ENCODE peak calls at places on chromosomes 5 and 9, in ten cellular contexts. One of them, this sample, is unnamed.

GRCh38 chr5:74148321-74148720 is 492.2 kb downstream of the ENC1 start:
- DNase-seq in WERI-Rb-1: no peak
- DNase-seq in BE2C: peak; percentile 21
- DNase-seq in fibroblast of lung: no peak
- DNase-seq in left ventricle myocardium inferior: no peak
- DNase-seq in right cardiac atrium: no peak
- DNase-seq in BJ: no peak
- DNase-seq in tibial artery: no peak
- DNase-seq in brain microvascular endothelial cell: no peak
- DNase-seq in CD8-positive, alpha-beta T cell: no peak
- DNase-seq in this sample: no peak

GRCh38 chr5:122183098-122183794 is 53.9 kb downstream of the ZNF474 start:
- DNase-seq in BJ: peak; percentile 70
- DNase-seq in left ventricle myocardium inferior: peak; percentile 75
- DNase-seq in BE2C: no peak
- DNase-seq in brain microvascular endothelial cell: peak; percentile 72
- DNase-seq in WERI-Rb-1: no peak
- DNase-seq in fibroblast of lung: peak; percentile 80
- DNase-seq in right cardiac atrium: peak; percentile 91
- DNase-seq in tibial artery: peak; percentile 81
- DNase-seq in CD8-positive, alpha-beta T cell: no peak
- DNase-seq in this sample: peak; percentile 78

GRCh38 chr9:112339886-112340285 is 6.5 kb upstream of the PTBP3 start:
- DNase-seq in CD8-positive, alpha-beta T cell: no peak
- DNase-seq in fibroblast of lung: no peak
- DNase-seq in BJ: no peak
- DNase-seq in brain microvascular endothelial cell: no peak
- DNase-seq in BE2C: no peak
- DNase-seq in right cardiac atrium: no peak
- DNase-seq in tibial artery: no peak
- DNase-seq in WERI-Rb-1: no peak
- DNase-seq in left ventricle myocardium inferior: no peak
- DNase-seq in this sample: no peak

GRCh38 chr9:28841795-28842194 is 1268.5 kb upstream of the C9orf72 start:
- DNase-seq in BJ: no peak
- DNase-seq in WERI-Rb-1: no peak
- DNase-seq in tibial artery: no peak
- DNase-seq in right cardiac atrium: no peak
- DNase-seq in BE2C: no peak
- DNase-seq in left ventricle myocardium inferior: no peak
- DNase-seq in CD8-positive, alpha-beta T cell: no peak
- DNase-seq in fibroblast of lung: no peak
- DNase-seq in brain microvascular endothelial cell: no peak
- DNase-seq in this sample: no peak

GRCh38 chr5:79050513-79050912 is 19.0 kb downstream of the DMGDH start:
- DNase-seq in CD8-positive, alpha-beta T cell: no peak
- DNase-seq in BE2C: no peak
- DNase-seq in left ventricle myocardium inferior: no peak
- DNase-seq in tibial artery: no peak
- DNase-seq in brain microvascular endothelial cell: no peak
- DNase-seq in right cardiac atrium: no peak
- DNase-seq in fibroblast of lung: no peak
- DNase-seq in WERI-Rb-1: no peak
- DNase-seq in BJ: no peak
- DNase-seq in this sample: no peak

GRCh38 chr9:84953797-84954695 is 284.5 kb downstream of the NTRK2 start:
- DNase-seq in fibroblast of lung: peak; percentile 3
- DNase-seq in tibial artery: peak; percentile 88
- DNase-seq in BE2C: peak; percentile 67
- DNase-seq in right cardiac atrium: peak; percentile 80
- DNase-seq in BJ: no peak
- DNase-seq in brain microvascular endothelial cell: peak; percentile 34
- DNase-seq in left ventricle myocardium inferior: peak; percentile 77
- DNase-seq in WERI-Rb-1: peak; percentile 63
- DNase-seq in CD8-positive, alpha-beta T cell: no peak
- DNase-seq in this sample: peak; percentile 78

GRCh38 chr5:142785211-142785610 is 15.0 kb downstream of the ARHGAP26 start:
- DNase-seq in CD8-positive, alpha-beta T cell: no peak
- DNase-seq in BJ: no peak
- DNase-seq in BE2C: no peak
- DNase-seq in tibial artery: no peak
- DNase-seq in right cardiac atrium: no peak
- DNase-seq in brain microvascular endothelial cell: no peak
- DNase-seq in fibroblast of lung: no peak
- DNase-seq in left ventricle myocardium inferior: no peak
- DNase-seq in WERI-Rb-1: no peak
- DNase-seq in this sample: no peak

GRCh38 chr9:105083246-105083645 is 155.3 kb upstream of the ABCA1 start:
- DNase-seq in CD8-positive, alpha-beta T cell: no peak
- DNase-seq in BE2C: no peak
- DNase-seq in fibroblast of lung: no peak
- DNase-seq in brain microvascular endothelial cell: no peak
- DNase-seq in BJ: no peak
- DNase-seq in tibial artery: no peak
- DNase-seq in left ventricle myocardium inferior: no peak
- DNase-seq in right cardiac atrium: no peak
- DNase-seq in WERI-Rb-1: no peak
- DNase-seq in this sample: no peak

GRCh38 chr5:169408735-169409134 is 107.8 kb upstream of the SLIT3 start:
- DNase-seq in tibial artery: no peak
- DNase-seq in BE2C: no peak
- DNase-seq in right cardiac atrium: no peak
- DNase-seq in WERI-Rb-1: no peak
- DNase-seq in brain microvascular endothelial cell: no peak
- DNase-seq in fibroblast of lung: no peak
- DNase-seq in CD8-positive, alpha-beta T cell: no peak
- DNase-seq in BJ: peak; percentile 42
- DNase-seq in left ventricle myocardium inferior: no peak
- DNase-seq in this sample: no peak

GRCh38 chr5:66417681-66418248 is 178.4 kb upstream of the MAST4 start:
- DNase-seq in right cardiac atrium: no peak
- DNase-seq in left ventricle myocardium inferior: no peak
- DNase-seq in tibial artery: no peak
- DNase-seq in BE2C: peak; percentile 82
- DNase-seq in WERI-Rb-1: no peak
- DNase-seq in CD8-positive, alpha-beta T cell: no peak
- DNase-seq in fibroblast of lung: no peak
- DNase-seq in brain microvascular endothelial cell: no peak
- DNase-seq in BJ: no peak
- DNase-seq in this sample: no peak

GRCh38 chr9:120441446-120442279 is 138.3 kb downstream of the CDK5RAP2 start:
- DNase-seq in fibroblast of lung: peak; percentile 58
- DNase-seq in tibial artery: no peak
- DNase-seq in CD8-positive, alpha-beta T cell: no peak
- DNase-seq in WERI-Rb-1: no peak
- DNase-seq in brain microvascular endothelial cell: peak; percentile 96
- DNase-seq in left ventricle myocardium inferior: no peak
- DNase-seq in BJ: peak; percentile 41
- DNase-seq in BE2C: no peak
- DNase-seq in right cardiac atrium: no peak
- DNase-seq in this sample: no peak

GRCh38 chr9:110320651-110321050 is 17.0 kb downstream of the TXNDC8 start:
- DNase-seq in WERI-Rb-1: no peak
- DNase-seq in fibroblast of lung: no peak
- DNase-seq in left ventricle myocardium inferior: no peak
- DNase-seq in BJ: peak; percentile 66
- DNase-seq in right cardiac atrium: no peak
- DNase-seq in brain microvascular endothelial cell: no peak
- DNase-seq in tibial artery: no peak
- DNase-seq in CD8-positive, alpha-beta T cell: no peak
- DNase-seq in BE2C: no peak
- DNase-seq in this sample: no peak

GRCh38 chr5:82601085-82601484 is 322.9 kb upstream of the RPS23 start:
- DNase-seq in tibial artery: no peak
- DNase-seq in BE2C: no peak
- DNase-seq in CD8-positive, alpha-beta T cell: no peak
- DNase-seq in fibroblast of lung: no peak
- DNase-seq in right cardiac atrium: no peak
- DNase-seq in brain microvascular endothelial cell: no peak
- DNase-seq in WERI-Rb-1: no peak
- DNase-seq in BJ: no peak
- DNase-seq in left ventricle myocardium inferior: no peak
- DNase-seq in this sample: no peak

GRCh38 chr9:81613002-81613750 is 76.2 kb downstream of the TLE1 start:
- DNase-seq in tibial artery: peak; percentile 86
- DNase-seq in BJ: peak; percentile 87
- DNase-seq in BE2C: peak; percentile 27
- DNase-seq in right cardiac atrium: peak; percentile 59
- DNase-seq in CD8-positive, alpha-beta T cell: no peak
- DNase-seq in WERI-Rb-1: no peak
- DNase-seq in brain microvascular endothelial cell: peak; percentile 82
- DNase-seq in fibroblast of lung: peak; percentile 99
- DNase-seq in left ventricle myocardium inferior: peak; percentile 45
- DNase-seq in this sample: peak; percentile 63

GRCh38 chr5:138110266-138110963 is 26.6 kb downstream of the WNT8A start:
- DNase-seq in left ventricle myocardium inferior: no peak
- DNase-seq in CD8-positive, alpha-beta T cell: no peak
- DNase-seq in fibroblast of lung: no peak
- DNase-seq in BJ: no peak
- DNase-seq in BE2C: no peak
- DNase-seq in brain microvascular endothelial cell: no peak
- DNase-seq in WERI-Rb-1: no peak
- DNase-seq in tibial artery: no peak
- DNase-seq in right cardiac atrium: no peak
- DNase-seq in this sample: no peak

GRCh38 chr5:84069608-84070179 is 315.0 kb downstream of the EDIL3 start:
- DNase-seq in fibroblast of lung: no peak
- DNase-seq in BJ: no peak
- DNase-seq in right cardiac atrium: no peak
- DNase-seq in tibial artery: no peak
- DNase-seq in left ventricle myocardium inferior: no peak
- DNase-seq in BE2C: no peak
- DNase-seq in brain microvascular endothelial cell: no peak
- DNase-seq in CD8-positive, alpha-beta T cell: no peak
- DNase-seq in WERI-Rb-1: no peak
- DNase-seq in this sample: no peak

GRCh38 chr5:121384359-121384758 is 467.3 kb upstream of the FTMT start:
- DNase-seq in CD8-positive, alpha-beta T cell: no peak
- DNase-seq in BE2C: peak; percentile 45
- DNase-seq in BJ: no peak
- DNase-seq in brain microvascular endothelial cell: no peak
- DNase-seq in WERI-Rb-1: peak; percentile 21
- DNase-seq in left ventricle myocardium inferior: no peak
- DNase-seq in right cardiac atrium: no peak
- DNase-seq in fibroblast of lung: no peak
- DNase-seq in tibial artery: no peak
- DNase-seq in this sample: no peak

GRCh38 chr5:96629774-96630173 is 32.4 kb upstream of the CAST start:
- DNase-seq in BE2C: no peak
- DNase-seq in CD8-positive, alpha-beta T cell: no peak
- DNase-seq in BJ: peak; percentile 58
- DNase-seq in tibial artery: no peak
- DNase-seq in brain microvascular endothelial cell: peak; percentile 98
- DNase-seq in left ventricle myocardium inferior: no peak
- DNase-seq in WERI-Rb-1: peak; percentile 70
- DNase-seq in right cardiac atrium: no peak
- DNase-seq in fibroblast of lung: peak; percentile 80
- DNase-seq in this sample: no peak

GRCh38 chr9:35353731-35354365 is 136.1 kb upstream of the RUSC2 start:
- DNase-seq in BE2C: no peak
- DNase-seq in tibial artery: no peak
- DNase-seq in WERI-Rb-1: peak; percentile 31
- DNase-seq in brain microvascular endothelial cell: no peak
- DNase-seq in left ventricle myocardium inferior: no peak
- DNase-seq in fibroblast of lung: peak; percentile 42
- DNase-seq in BJ: peak; percentile 65
- DNase-seq in right cardiac atrium: no peak
- DNase-seq in CD8-positive, alpha-beta T cell: no peak
- DNase-seq in this sample: no peak

GRCh38 chr5:145160679-145161078 is 674.5 kb downstream of the PRELID2 start:
- DNase-seq in left ventricle myocardium inferior: no peak
- DNase-seq in tibial artery: no peak
- DNase-seq in BJ: no peak
- DNase-seq in brain microvascular endothelial cell: no peak
- DNase-seq in WERI-Rb-1: no peak
- DNase-seq in right cardiac atrium: no peak
- DNase-seq in fibroblast of lung: no peak
- DNase-seq in BE2C: no peak
- DNase-seq in CD8-positive, alpha-beta T cell: no peak
- DNase-seq in this sample: no peak
- H3K27me3 ChIP-seq in left ventricle myocardium inferior: no peaks in the 10 kb centered on the region
- H3K27me3 ChIP-seq in tibial artery: no peaks in the 10 kb centered on the region
- H3K27me3 ChIP-seq in BJ: no peaks in the 10 kb centered on the region
- H3K27me3 ChIP-seq in brain microvascular endothelial cell: no peaks in the 10 kb centered on the region
- H3K27me3 ChIP-seq in WERI-Rb-1: no peaks in the 10 kb centered on the region
- H3K27me3 ChIP-seq in right cardiac atrium: no peaks in the 10 kb centered on the region
- H3K27me3 ChIP-seq in fibroblast of lung: no peaks in the 10 kb centered on the region
- H3K27me3 ChIP-seq in BE2C: no peaks in the 10 kb centered on the region
- H3K27me3 ChIP-seq in CD8-positive, alpha-beta T cell: no peaks in the 10 kb centered on the region
- H3K27me3 ChIP-seq in this sample: no peaks in the 10 kb centered on the region

GRCh38 chr9:70561805-70562395 is 147.4 kb upstream of the KLF9 start:
- DNase-seq in WERI-Rb-1: no peak
- DNase-seq in right cardiac atrium: no peak
- DNase-seq in brain microvascular endothelial cell: no peak
- DNase-seq in left ventricle myocardium inferior: no peak
- DNase-seq in fibroblast of lung: peak; percentile 92
- DNase-seq in CD8-positive, alpha-beta T cell: no peak
- DNase-seq in tibial artery: no peak
- DNase-seq in BE2C: no peak
- DNase-seq in BJ: peak; percentile 59
- DNase-seq in this sample: no peak
- H3K27me3 ChIP-seq in WERI-Rb-1: no peaks in the 10 kb centered on the region
- H3K27me3 ChIP-seq in right cardiac atrium: no peaks in the 10 kb centered on the region
- H3K27me3 ChIP-seq in brain microvascular endothelial cell: no peaks in the 10 kb centered on the region
- H3K27me3 ChIP-seq in left ventricle myocardium inferior: no peaks in the 10 kb centered on the region
- H3K27me3 ChIP-seq in fibroblast of lung: no peaks in the 10 kb centered on the region
- H3K27me3 ChIP-seq in CD8-positive, alpha-beta T cell: no peaks in the 10 kb centered on the region
- H3K27me3 ChIP-seq in tibial artery: no peaks in the 10 kb centered on the region
- H3K27me3 ChIP-seq in BE2C: no peaks in the 10 kb centered on the region
- H3K27me3 ChIP-seq in BJ: no peaks in the 10 kb centered on the region
- H3K27me3 ChIP-seq in this sample: no peaks in the 10 kb centered on the region

GRCh38 chr5:129836321-129836720 is 67.9 kb upstream of the CHSY3 start:
- DNase-seq in BE2C: no peak
- DNase-seq in left ventricle myocardium inferior: no peak
- DNase-seq in WERI-Rb-1: no peak
- DNase-seq in CD8-positive, alpha-beta T cell: no peak
- DNase-seq in tibial artery: no peak
- DNase-seq in right cardiac atrium: no peak
- DNase-seq in BJ: no peak
- DNase-seq in fibroblast of lung: no peak
- DNase-seq in brain microvascular endothelial cell: no peak
- DNase-seq in this sample: no peak
- H3K27me3 ChIP-seq in BE2C: no peaks in the 10 kb centered on the region
- H3K27me3 ChIP-seq in left ventricle myocardium inferior: peaks cover 14% of the 10 kb centered on the region
- H3K27me3 ChIP-seq in WERI-Rb-1: no peaks in the 10 kb centered on the region
- H3K27me3 ChIP-seq in CD8-positive, alpha-beta T cell: no peaks in the 10 kb centered on the region
- H3K27me3 ChIP-seq in tibial artery: no peaks in the 10 kb centered on the region
- H3K27me3 ChIP-seq in right cardiac atrium: peaks cover 2% of the 10 kb centered on the region
- H3K27me3 ChIP-seq in BJ: no peaks in the 10 kb centered on the region
- H3K27me3 ChIP-seq in fibroblast of lung: no peaks in the 10 kb centered on the region
- H3K27me3 ChIP-seq in brain microvascular endothelial cell: no peaks in the 10 kb centered on the region
- H3K27me3 ChIP-seq in this sample: no peaks in the 10 kb centered on the region

DNA sequence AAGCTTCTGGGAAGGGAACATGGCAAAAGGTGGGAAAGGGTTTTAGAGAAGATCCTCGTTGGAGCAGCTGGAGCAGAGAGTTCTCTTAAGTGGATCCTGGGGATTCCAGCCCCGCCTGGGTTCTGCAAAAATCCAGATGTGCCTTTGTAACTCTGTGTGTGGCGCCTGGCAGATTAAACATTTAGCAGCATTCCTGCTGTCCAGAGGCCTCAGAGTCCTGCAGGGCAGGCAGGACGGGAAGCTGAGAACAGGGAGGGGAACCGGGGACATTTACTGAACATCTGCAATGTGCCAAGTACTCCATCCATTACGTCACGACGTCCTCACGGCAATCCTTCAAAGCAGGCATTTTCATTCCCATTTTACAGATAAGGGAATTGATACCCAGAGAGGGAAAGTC is 6.0 kb downstream of the EIF4E1B start:
- DNase-seq in CD8-positive, alpha-beta T cell: no peak
- DNase-seq in left ventricle myocardium inferior: no peak
- DNase-seq in right cardiac atrium: no peak
- DNase-seq in tibial artery: no peak
- DNase-seq in BE2C: no peak
- DNase-seq in fibroblast of lung: peak; percentile 35
- DNase-seq in BJ: no peak
- DNase-seq in brain microvascular endothelial cell: no peak
- DNase-seq in WERI-Rb-1: no peak
- DNase-seq in this sample: no peak
- H3K27me3 ChIP-seq in CD8-positive, alpha-beta T cell: peaks cover 5% of the 10 kb centered on the region
- H3K27me3 ChIP-seq in left ventricle myocardium inferior: peaks cover 44% of the 10 kb centered on the region
- H3K27me3 ChIP-seq in right cardiac atrium: no peaks in the 10 kb centered on the region
- H3K27me3 ChIP-seq in tibial artery: peaks cover 23% of the 10 kb centered on the region
- H3K27me3 ChIP-seq in BE2C: no peaks in the 10 kb centered on the region
- H3K27me3 ChIP-seq in fibroblast of lung: peaks cover 30% of the 10 kb centered on the region
- H3K27me3 ChIP-seq in BJ: peaks cover 29% of the 10 kb centered on the region
- H3K27me3 ChIP-seq in brain microvascular endothelial cell: peaks cover 17% of the 10 kb centered on the region
- H3K27me3 ChIP-seq in WERI-Rb-1: no peaks in the 10 kb centered on the region
- H3K27me3 ChIP-seq in this sample: no peaks in the 10 kb centered on the region

This sample was measured in heart right ventricle.